ENCODE peak calls at places on chromosomes 3 and 15, in eight cellular contexts. One of them, this sample, is unnamed.

GRCh38 chr3:108897883-108898282 is 55.8 kb downstream of the GUCA1C start:
- DNase-seq in heart left ventricle: no peak
- DNase-seq in neural progenitor cell: no peak
- DNase-seq in colonic mucosa: no peak
- DNase-seq in hepatocyte: no peak
- DNase-seq in fibroblast of lung: no peak
- DNase-seq in psoas muscle: no peak
- DNase-seq in SK-N-SH: no peak
- DNase-seq in this sample: no peak

GRCh38 chr15:99305761-99306505 is 54.7 kb downstream of the LRRC28 start:
- DNase-seq in heart left ventricle: peak; percentile 60
- DNase-seq in SK-N-SH: no peak
- DNase-seq in psoas muscle: peak; percentile 93
- DNase-seq in fibroblast of lung: peak; percentile 92
- DNase-seq in hepatocyte: peak; percentile 42
- DNase-seq in neural progenitor cell: peak; percentile 58
- DNase-seq in colonic mucosa: no peak
- DNase-seq in this sample: no peak

GRCh38 chr3:73999501-73999900 is 374.8 kb upstream of the PDZRN3 start:
- DNase-seq in neural progenitor cell: no peak
- DNase-seq in SK-N-SH: no peak
- DNase-seq in fibroblast of lung: peak; percentile 6
- DNase-seq in heart left ventricle: no peak
- DNase-seq in psoas muscle: no peak
- DNase-seq in hepatocyte: no peak
- DNase-seq in colonic mucosa: no peak
- DNase-seq in this sample: no peak

GRCh38 chr3:139654637-139655365 is 23.0 kb downstream of the NMNAT3 start:
- DNase-seq in hepatocyte: peak; percentile 66
- DNase-seq in SK-N-SH: no peak
- DNase-seq in psoas muscle: no peak
- DNase-seq in colonic mucosa: no peak
- DNase-seq in neural progenitor cell: no peak
- DNase-seq in heart left ventricle: no peak
- DNase-seq in fibroblast of lung: no peak
- DNase-seq in this sample: no peak

GRCh38 chr3:185172086-185173049 is 19.5 kb upstream of the C3orf70 start:
- DNase-seq in SK-N-SH: no peak
- DNase-seq in fibroblast of lung: no peak
- DNase-seq in heart left ventricle: no peak
- DNase-seq in psoas muscle: no peak
- DNase-seq in hepatocyte: no peak
- DNase-seq in colonic mucosa: peak; percentile 36
- DNase-seq in neural progenitor cell: peak; percentile 21
- DNase-seq in this sample: no peak

GRCh38 chr3:65992106-65992505 is 46.6 kb downstream of the MAGI1 start:
- DNase-seq in fibroblast of lung: no peak
- DNase-seq in heart left ventricle: no peak
- DNase-seq in psoas muscle: no peak
- DNase-seq in colonic mucosa: no peak
- DNase-seq in SK-N-SH: no peak
- DNase-seq in neural progenitor cell: no peak
- DNase-seq in hepatocyte: no peak
- DNase-seq in this sample: no peak

GRCh38 chr3:61765109-61765876 is 203.9 kb downstream of the PTPRG start:
- DNase-seq in hepatocyte: no peak
- DNase-seq in colonic mucosa: no peak
- DNase-seq in heart left ventricle: no peak
- DNase-seq in neural progenitor cell: no peak
- DNase-seq in psoas muscle: no peak
- DNase-seq in fibroblast of lung: no peak
- DNase-seq in SK-N-SH: no peak
- DNase-seq in this sample: no peak

GRCh38 chr15:42106278-42106677 is 11.9 kb upstream of the PLA2G4D start:
- DNase-seq in neural progenitor cell: no peak
- DNase-seq in SK-N-SH: no peak
- DNase-seq in fibroblast of lung: no peak
- DNase-seq in hepatocyte: no peak
- DNase-seq in heart left ventricle: no peak
- DNase-seq in colonic mucosa: peak; percentile 18
- DNase-seq in psoas muscle: no peak
- DNase-seq in this sample: no peak

GRCh38 chr15:31079519-31079918 is 22.0 kb downstream of the TRPM1 start:
- DNase-seq in fibroblast of lung: no peak
- DNase-seq in neural progenitor cell: no peak
- DNase-seq in hepatocyte: no peak
- DNase-seq in psoas muscle: no peak
- DNase-seq in colonic mucosa: no peak
- DNase-seq in SK-N-SH: no peak
- DNase-seq in heart left ventricle: no peak
- DNase-seq in this sample: no peak

GRCh38 chr3:35651888-35652287 is 12.6 kb downstream of the ARPP21 start:
- DNase-seq in fibroblast of lung: no peak
- DNase-seq in SK-N-SH: no peak
- DNase-seq in colonic mucosa: no peak
- DNase-seq in neural progenitor cell: no peak
- DNase-seq in hepatocyte: no peak
- DNase-seq in heart left ventricle: no peak
- DNase-seq in psoas muscle: no peak
- DNase-seq in this sample: no peak

GRCh38 chr3:53750253-53751210 is 95.7 kb downstream of the CHDH start:
- DNase-seq in neural progenitor cell: no peak
- DNase-seq in colonic mucosa: no peak
- DNase-seq in fibroblast of lung: no peak
- DNase-seq in hepatocyte: no peak
- DNase-seq in SK-N-SH: no peak
- DNase-seq in psoas muscle: no peak
- DNase-seq in heart left ventricle: peak; percentile 25
- DNase-seq in this sample: no peak

GRCh38 chr3:11096266-11097135 is 57.8 kb upstream of the HRH1 start:
- DNase-seq in SK-N-SH: peak; percentile 91
- DNase-seq in colonic mucosa: peak; percentile 38
- DNase-seq in heart left ventricle: peak; percentile 65
- DNase-seq in hepatocyte: peak; percentile 89
- DNase-seq in neural progenitor cell: peak; percentile 57
- DNase-seq in psoas muscle: peak; percentile 77
- DNase-seq in fibroblast of lung: peak; percentile 85
- DNase-seq in this sample: peak; percentile 81

GRCh38 chr3:114525278-114525677 is 231.4 kb downstream of the TIGIT start:
- DNase-seq in colonic mucosa: no peak
- DNase-seq in hepatocyte: no peak
- DNase-seq in SK-N-SH: no peak
- DNase-seq in fibroblast of lung: peak; percentile 47
- DNase-seq in psoas muscle: no peak
- DNase-seq in heart left ventricle: no peak
- DNase-seq in neural progenitor cell: no peak
- DNase-seq in this sample: no peak

GRCh38 chr3:150756491-150757059 is 6.4 kb downstream of the SIAH2 start:
- DNase-seq in hepatocyte: no peak
- DNase-seq in fibroblast of lung: no peak
- DNase-seq in heart left ventricle: no peak
- DNase-seq in psoas muscle: no peak
- DNase-seq in SK-N-SH: no peak
- DNase-seq in colonic mucosa: peak; percentile 56
- DNase-seq in neural progenitor cell: no peak
- DNase-seq in this sample: no peak

GRCh38 chr3:150757768-150758167 is 5.2 kb downstream of the SIAH2 start:
- DNase-seq in fibroblast of lung: no peak
- DNase-seq in psoas muscle: no peak
- DNase-seq in heart left ventricle: no peak
- DNase-seq in SK-N-SH: no peak
- DNase-seq in hepatocyte: no peak
- DNase-seq in neural progenitor cell: no peak
- DNase-seq in colonic mucosa: no peak
- DNase-seq in this sample: no peak

GRCh38 chr3:150755902-150756301 is 7.1 kb downstream of the SIAH2 start:
- DNase-seq in heart left ventricle: no peak
- DNase-seq in fibroblast of lung: peak; percentile 59
- DNase-seq in SK-N-SH: no peak
- DNase-seq in psoas muscle: no peak
- DNase-seq in hepatocyte: no peak
- DNase-seq in neural progenitor cell: no peak
- DNase-seq in colonic mucosa: no peak
- DNase-seq in this sample: no peak

GRCh38 chr3:150757364-150757763 is 5.6 kb downstream of the SIAH2 start:
- DNase-seq in fibroblast of lung: no peak
- DNase-seq in hepatocyte: no peak
- DNase-seq in SK-N-SH: no peak
- DNase-seq in heart left ventricle: no peak
- DNase-seq in neural progenitor cell: no peak
- DNase-seq in psoas muscle: no peak
- DNase-seq in colonic mucosa: no peak
- DNase-seq in this sample: no peak

GRCh38 chr3:150754896-150755295 is 8.1 kb downstream of the SIAH2 start:
- DNase-seq in colonic mucosa: no peak
- DNase-seq in hepatocyte: no peak
- DNase-seq in neural progenitor cell: no peak
- DNase-seq in SK-N-SH: no peak
- DNase-seq in fibroblast of lung: no peak
- DNase-seq in psoas muscle: no peak
- DNase-seq in heart left ventricle: no peak
- DNase-seq in this sample: no peak
- H3K4me1 ChIP-seq in colonic mucosa: peaks cover 16% of the 10 kb centered on the region
- H3K4me1 ChIP-seq in hepatocyte: peaks cover 39% of the 10 kb centered on the region
- H3K4me1 ChIP-seq in neural progenitor cell: peaks cover 6% of the 10 kb centered on the region
- H3K4me1 ChIP-seq in SK-N-SH: no peaks in the 10 kb centered on the region
- H3K4me1 ChIP-seq in fibroblast of lung: peaks cover 1% of the 10 kb centered on the region
- H3K4me1 ChIP-seq in psoas muscle: peaks cover 55% of the 10 kb centered on the region
- H3K4me1 ChIP-seq in heart left ventricle: peaks cover 62% of the 10 kb centered on the region
- H3K4me1 ChIP-seq in this sample: no peaks in the 10 kb centered on the region

GRCh38 chr3:127791221-127791913 is 30.9 kb downstream of the MGLL start:
- DNase-seq in fibroblast of lung: peak; percentile 81
- DNase-seq in psoas muscle: peak; percentile 34
- DNase-seq in heart left ventricle: no peak
- DNase-seq in SK-N-SH: no peak
- DNase-seq in colonic mucosa: peak; percentile 62
- DNase-seq in hepatocyte: peak; percentile 75
- DNase-seq in neural progenitor cell: peak; percentile 52
- DNase-seq in this sample: no peak
- TF ChIP-seq CTCF in fibroblast of lung: peak; percentile 12
- TF ChIP-seq CTCF in psoas muscle: peak; percentile 34
- TF ChIP-seq CTCF in heart left ventricle: no peak
- TF ChIP-seq CTCF in SK-N-SH: no peak
- TF ChIP-seq CTCF in colonic mucosa: peak; percentile 13
- TF ChIP-seq CTCF in hepatocyte: peak; percentile 36
- TF ChIP-seq CTCF in neural progenitor cell: peak; percentile 41
- TF ChIP-seq CTCF in this sample: peak; percentile 15

GRCh38 chr3:76043746-76044145 is 258.4 kb upstream of the ZNF717 start:
- DNase-seq in heart left ventricle: no peak
- DNase-seq in SK-N-SH: no peak
- DNase-seq in hepatocyte: no peak
- DNase-seq in psoas muscle: no peak
- DNase-seq in fibroblast of lung: no peak
- DNase-seq in colonic mucosa: no peak
- DNase-seq in neural progenitor cell: peak; percentile 10
- DNase-seq in this sample: no peak

GRCh38 chr3:76038949-76039348 is 253.6 kb upstream of the ZNF717 start:
- DNase-seq in fibroblast of lung: no peak
- DNase-seq in heart left ventricle: no peak
- DNase-seq in colonic mucosa: no peak
- DNase-seq in neural progenitor cell: peak; percentile 14
- DNase-seq in hepatocyte: no peak
- DNase-seq in psoas muscle: no peak
- DNase-seq in SK-N-SH: no peak
- DNase-seq in this sample: no peak

GRCh38 chr3:76044601-76045600 is 259.6 kb upstream of the ZNF717 start:
- DNase-seq in psoas muscle: no peak
- DNase-seq in colonic mucosa: peak; percentile 20
- DNase-seq in hepatocyte: peak; percentile 74
- DNase-seq in neural progenitor cell: peak; percentile 54
- DNase-seq in fibroblast of lung: peak; percentile 67
- DNase-seq in SK-N-SH: peak; percentile 27
- DNase-seq in heart left ventricle: no peak
- DNase-seq in this sample: peak; percentile 61

GRCh38 chr3:76039431-76039830 is 254.1 kb upstream of the ZNF717 start:
- DNase-seq in SK-N-SH: no peak
- DNase-seq in hepatocyte: no peak
- DNase-seq in heart left ventricle: no peak
- DNase-seq in neural progenitor cell: no peak
- DNase-seq in psoas muscle: no peak
- DNase-seq in fibroblast of lung: peak; percentile 36
- DNase-seq in colonic mucosa: no peak
- DNase-seq in this sample: no peak

DNA sequence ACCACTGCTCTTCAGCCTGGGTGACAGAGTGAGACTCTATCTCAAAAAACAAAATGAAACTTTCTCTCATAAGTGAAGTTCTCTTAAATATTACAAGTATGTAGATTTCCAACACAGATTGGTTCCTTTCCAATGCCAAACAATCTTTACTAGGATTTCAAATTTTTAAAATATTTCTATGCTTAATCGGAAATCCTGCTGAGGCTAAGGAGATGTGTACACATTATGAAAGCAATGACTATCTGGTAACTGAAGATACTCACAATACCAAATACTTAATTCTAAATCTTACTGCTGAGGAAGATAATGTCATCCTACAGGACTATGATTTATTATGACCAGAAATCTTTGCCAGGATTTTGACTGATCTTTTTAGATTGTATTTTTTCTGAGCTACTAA is 255.6 kb upstream of the ZNF717 start:
- DNase-seq in fibroblast of lung: peak; percentile 35
- DNase-seq in SK-N-SH: no peak
- DNase-seq in neural progenitor cell: no peak
- DNase-seq in hepatocyte: no peak
- DNase-seq in colonic mucosa: no peak
- DNase-seq in heart left ventricle: no peak
- DNase-seq in psoas muscle: no peak
- DNase-seq in this sample: no peak
- H3K4me1 ChIP-seq in fibroblast of lung: no peaks in the 10 kb centered on the region
- H3K4me1 ChIP-seq in SK-N-SH: no peaks in the 10 kb centered on the region
- H3K4me1 ChIP-seq in neural progenitor cell: peaks cover 34% of the 10 kb centered on the region
- H3K4me1 ChIP-seq in hepatocyte: no peaks in the 10 kb centered on the region
- H3K4me1 ChIP-seq in colonic mucosa: no peaks in the 10 kb centered on the region
- H3K4me1 ChIP-seq in heart left ventricle: no peaks in the 10 kb centered on the region
- H3K4me1 ChIP-seq in psoas muscle: no peaks in the 10 kb centered on the region
- H3K4me1 ChIP-seq in this sample: no peaks in the 10 kb centered on the region

GRCh38 chr3:49699281-49699723 is 9.9 kb downstream of the RNF123 start:
- DNase-seq in hepatocyte: no peak
- DNase-seq in neural progenitor cell: no peak
- DNase-seq in colonic mucosa: no peak
- DNase-seq in fibroblast of lung: no peak
- DNase-seq in psoas muscle: no peak
- DNase-seq in heart left ventricle: peak; percentile 52
- DNase-seq in SK-N-SH: no peak
- DNase-seq in this sample: no peak

GRCh38 chr3:49700014-49700413 is 10.7 kb downstream of the RNF123 start:
- DNase-seq in neural progenitor cell: no peak
- DNase-seq in psoas muscle: no peak
- DNase-seq in hepatocyte: no peak
- DNase-seq in SK-N-SH: no peak
- DNase-seq in fibroblast of lung: no peak
- DNase-seq in heart left ventricle: no peak
- DNase-seq in colonic mucosa: no peak
- DNase-seq in this sample: no peak

GRCh38 chr3:49702672-49703071 is 13.3 kb downstream of the RNF123 start:
- DNase-seq in colonic mucosa: no peak
- DNase-seq in SK-N-SH: no peak
- DNase-seq in fibroblast of lung: no peak
- DNase-seq in psoas muscle: no peak
- DNase-seq in hepatocyte: no peak
- DNase-seq in neural progenitor cell: no peak
- DNase-seq in heart left ventricle: no peak
- DNase-seq in this sample: no peak

GRCh38 chr3:49701388-49702077 is 12.2 kb downstream of the RNF123 start:
- DNase-seq in fibroblast of lung: no peak
- DNase-seq in SK-N-SH: peak; percentile 71
- DNase-seq in heart left ventricle: no peak
- DNase-seq in hepatocyte: no peak
- DNase-seq in neural progenitor cell: peak; percentile 75
- DNase-seq in psoas muscle: no peak
- DNase-seq in colonic mucosa: no peak
- DNase-seq in this sample: no peak

GRCh38 chr3:49700453-49701128 is 11.2 kb downstream of the RNF123 start:
- DNase-seq in SK-N-SH: no peak
- DNase-seq in colonic mucosa: no peak
- DNase-seq in fibroblast of lung: no peak
- DNase-seq in hepatocyte: no peak
- DNase-seq in psoas muscle: no peak
- DNase-seq in heart left ventricle: no peak
- DNase-seq in neural progenitor cell: peak; percentile 21
- DNase-seq in this sample: no peak
- TF ChIP-seq CTCF in SK-N-SH: peak; percentile 34
- TF ChIP-seq CTCF in colonic mucosa: no peak
- TF ChIP-seq CTCF in fibroblast of lung: no peak
- TF ChIP-seq CTCF in hepatocyte: no peak
- TF ChIP-seq CTCF in psoas muscle: no peak
- TF ChIP-seq CTCF in heart left ventricle: no peak
- TF ChIP-seq CTCF in neural progenitor cell: peak; percentile 37
- TF ChIP-seq CTCF in this sample: peak; percentile 9

This sample was measured in BE2C.